ENCODE peak calls at places on chromosomes 1 and 21, in five cellular contexts. F is SK-N-SH, B is neural crest cell, S is AG04450, O is cardiac fibroblast. I is an unnamed sample.

GRCh38 chr21:43917515-43918384 is 52.7 kb downstream of the AGPAT3 start:
- DNase-seq in F (no peak), B (no peak), S (no peak), O (no peak), I (no peak)

GRCh38 chr1:171433451-171433850 is 51.9 kb upstream of the PRRC2C start:
- DNase-seq in F (no peak), B (no peak), S (peak; percentile 7), O (peak; percentile 25), I (no peak)

GRCh38 chr1:160261526-160261877 is 847 bp downstream of the DCAF8 start:
- DNase-seq in F (peak; percentile 42), B (no peak), S (peak; percentile 76), O (peak; percentile 68), I (no peak)

GRCh38 chr1:32868806-32869455 is 1.8 kb downstream of the FNDC5 start:
- DNase-seq in F (no peak), B (no peak), S (no peak), O (no peak), I (no peak)

GRCh38 chr1:185497177-185497576 is 180.1 kb upstream of the IVNS1ABP start:
- DNase-seq in F (no peak), B (no peak), S (no peak), O (no peak), I (no peak)

GRCh38 chr1:19646366-19646765 is 2.3 kb downstream of the NBL1 start:
- DNase-seq in F (no peak), B (no peak), S (no peak), O (no peak), I (no peak)

GRCh38 chr1:47797555-47797954 is 199.6 kb downstream of the TRABD2B start:
- DNase-seq in F (no peak), B (no peak), S (no peak), O (peak; percentile 18), I (no peak)

GRCh38 chr1:220825819-220826551 is 39.3 kb downstream of the MTARC1 start:
- DNase-seq in F (no peak), B (no peak), S (no peak), O (no peak), I (no peak)

GRCh38 chr1:230308039-230308438 is 118.1 kb downstream of the PGBD5 start:
- DNase-seq in F (no peak), B (no peak), S (peak; percentile 7), O (peak; percentile 96), I (no peak)

GRCh38 chr1:241531195-241532172 is 694 bp upstream of the KMO start:
- DNase-seq in F (peak; percentile 17), B (no peak), S (peak; percentile 33), O (peak; percentile 81), I (no peak)

GRCh38 chr1:3472906-3473305 is 18.4 kb downstream of the ARHGEF16 start:
- DNase-seq in F (no peak), B (no peak), S (no peak), O (no peak), I (no peak)

GRCh38 chr1:75127916-75128717 is 6.1 kb upstream of the LHX8 start:
- DNase-seq in F (no peak), B (no peak), S (no peak), O (no peak), I (no peak)

GRCh38 chr1:51829058-51829457 is 49.5 kb downstream of the NRDC start:
- DNase-seq in F (no peak), B (no peak), S (no peak), O (no peak), I (no peak)

GRCh38 chr21:45986316-45987051 is 4.9 kb downstream of the COL6A1 start:
- DNase-seq in F (no peak), B (no peak), S (no peak), O (no peak), I (no peak)

GRCh38 chr21:45003331-45004058 is 63.7 kb downstream of the SLX9 start:
- DNase-seq in F (no peak), B (no peak), S (no peak), O (no peak), I (no peak)

GRCh38 chr1:197614916-197615692 is 160.2 kb downstream of the DENND1B start:
- DNase-seq in F (no peak), B (peak; percentile 16), S (peak; percentile 15), O (peak; percentile 64), I (no peak)

GRCh38 chr1:15153184-15153841 is at the start of gene TMEM51:
- DNase-seq in F (peak; percentile 92), B (peak; percentile 71), S (no peak), O (peak; percentile 59), I (no peak)

GRCh38 chr1:66370462-66370907 is 163.5 kb upstream of the SGIP1 start:
- DNase-seq in F (no peak), B (no peak), S (no peak), O (no peak), I (no peak)

GRCh38 chr21:45084881-45085536 is 10.6 kb downstream of the ADARB1 start:
- DNase-seq in F (no peak), B (no peak), S (no peak), O (no peak), I (no peak)

GRCh38 chr1:11610629-11611180 is 43.5 kb downstream of the FBXO2 start:
- DNase-seq in F (no peak), B (no peak), S (no peak), O (no peak), I (no peak)

GRCh38 chr1:115466433-115466832 is 128.4 kb upstream of the NGF start:
- DNase-seq in F (no peak), B (no peak), S (no peak), O (peak; percentile 18), I (no peak)
- TF ChIP-seq CTCF in F (peak; percentile 31), B (no peak), S (peak; percentile 25), O (peak; percentile 17), I (no peak)

GRCh38 chr1:6188466-6188865 is 8.3 kb upstream of the CHD5 start:
- DNase-seq in F (no peak), B (no peak), S (no peak), O (no peak), I (no peak)

GRCh38 chr1:6184083-6184783 is 4.1 kb upstream of the CHD5 start:
- DNase-seq in F (no peak), B (no peak), S (no peak), O (no peak), I (no peak)

GRCh38 chr1:6183520-6183989 is 3.4 kb upstream of the CHD5 start:
- DNase-seq in F (peak; percentile 39), B (no peak), S (no peak), O (no peak), I (no peak)

GRCh38 chr1:6185151-6185550 is 5.0 kb upstream of the CHD5 start:
- DNase-seq in F (no peak), B (no peak), S (peak; percentile 37), O (peak; percentile 81), I (no peak)

DNA sequence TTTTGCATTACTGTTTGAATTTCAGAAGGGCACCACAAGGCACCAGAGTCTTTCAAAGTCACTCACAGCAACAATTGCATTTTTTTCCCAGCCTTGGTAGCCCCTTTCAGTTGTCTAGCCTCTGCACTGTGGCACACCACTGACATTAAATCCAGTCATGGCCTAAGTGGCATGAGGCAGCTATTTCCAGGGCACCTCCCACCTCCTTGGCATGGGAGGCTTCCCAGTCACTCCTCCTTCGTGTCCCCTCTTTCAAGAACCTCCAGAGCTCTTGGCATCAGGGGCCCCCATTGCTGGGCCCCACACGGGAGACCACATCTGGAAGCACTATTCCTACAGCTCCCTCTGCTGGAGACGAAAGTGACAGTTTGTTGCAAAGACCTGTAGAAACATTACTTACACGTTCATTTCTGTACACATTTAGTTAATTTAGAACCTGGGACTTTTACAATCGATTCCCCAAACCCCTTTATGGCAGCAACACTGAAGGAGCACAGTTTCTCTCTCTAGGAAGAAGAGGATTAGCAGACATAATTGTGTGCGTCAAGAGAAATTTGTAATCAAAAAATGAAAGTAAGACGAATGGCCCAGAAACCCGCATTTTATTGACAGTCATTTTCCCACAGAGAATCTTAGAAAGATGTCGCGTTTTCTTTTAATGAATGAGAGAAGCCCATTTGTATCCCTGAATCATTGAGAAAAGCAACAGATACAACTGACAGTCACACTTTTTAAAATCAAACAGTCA is 5.7 kb upstream of the CHD5 start:
- DNase-seq in F (peak; percentile 61), B (no peak), S (no peak), O (peak; percentile 56), I (no peak)
- TF ChIP-seq CTCF in F (peak; percentile 65), B (peak; percentile 70), S (peak; percentile 52), O (peak; percentile 52), I (peak; percentile 43)

GRCh38 chr1:109808703-109809102 is 45.0 kb upstream of the EPS8L3 start:
- DNase-seq in F (no peak), B (no peak), S (no peak), O (no peak), I (no peak)
- TF ChIP-seq CTCF in F (no peak), B (no peak), S (no peak), O (no peak), I (no peak)

GRCh38 chr1:72724951-72725863 is 442.9 kb upstream of the NEGR1 start:
- DNase-seq in F (peak; percentile 16), B (peak; percentile 3), S (no peak), O (no peak), I (no peak)
- TF ChIP-seq CTCF in F (no peak), B (peak; percentile 29), S (no peak), O (no peak), I (peak; percentile 24)

GRCh38 chr1:180486092-180486491 is 16.3 kb downstream of the ACBD6 start:
- DNase-seq in F (no peak), B (no peak), S (no peak), O (no peak), I (no peak)
- TF ChIP-seq CTCF in F (peak; percentile 7), B (no peak), S (no peak), O (no peak), I (no peak)

DNA sequence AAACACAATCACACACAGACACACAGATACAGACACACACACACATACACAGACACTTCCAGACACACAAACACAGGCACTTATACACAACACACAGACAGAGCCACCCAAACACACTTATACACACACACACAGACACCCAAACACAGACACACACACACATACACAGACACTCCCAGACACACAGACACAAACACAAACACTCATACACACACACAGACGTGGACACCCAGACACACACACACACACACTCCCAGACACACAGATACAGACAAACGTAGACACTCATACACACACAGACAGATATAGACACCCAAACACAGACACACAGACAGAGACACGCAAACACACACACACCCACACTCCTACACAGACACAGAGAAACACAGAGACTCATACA is 272.1 kb downstream of the GRIK3 start:
- DNase-seq in F (no peak), B (no peak), S (no peak), O (no peak), I (no peak)
- TF ChIP-seq CTCF in F (no peak), B (no peak), S (no peak), O (no peak), I (no peak)